ENCODE peak calls at places on chromosomes 6 and 20, in seven cellular contexts. Y, C, F, P, W, S and X are unnamed samples.

GRCh38 chr6:33985947-33986346 is 159.9 kb downstream of the GRM4 start:
- DNase-seq in W (peak), Y (no peak), C (no peak), P (no peak), F (no peak), S (no peak), X (no peak)

GRCh38 chr20:4726710-4727391 is 5.1 kb downstream of the PRND start:
- DNase-seq in Y (peak), F (no peak), C (no peak), P (peak), S (peak), W (no peak), X (peak)

GRCh38 chr20:62860924-62861691 is 514 bp downstream of the TCFL5 start:
- DNase-seq in C (peak), S (no peak), W (peak), F (peak), P (no peak), Y (no peak), X (peak)

GRCh38 chr6:3363296-3364025 is 93.4 kb downstream of the SLC22A23 start:
- DNase-seq in S (no peak), F (no peak), P (no peak), Y (no peak), W (no peak), C (no peak), X (no peak)

GRCh38 chr6:73694711-73695411 is 1.1 kb upstream of the CD109 start:
- DNase-seq in P (peak), Y (peak), F (no peak), C (no peak), S (no peak), W (no peak), X (peak)

GRCh38 chr6:2102316-2102883 is 143.0 kb downstream of the GMDS start:
- DNase-seq in W (no peak), S (no peak), F (no peak), P (no peak), Y (peak), C (no peak), X (no peak)

GRCh38 chr20:62644802-62645496 is 2.6 kb downstream of the SLCO4A1 start:
- DNase-seq in F (no peak), P (no peak), Y (no peak), S (no peak), W (no peak), C (no peak), X (no peak)

GRCh38 chr20:62449951-62450815 is 22.8 kb upstream of the RBBP8NL start:
- DNase-seq in C (no peak), S (no peak), P (no peak), W (no peak), Y (no peak), F (no peak), X (no peak)

GRCh38 chr6:12508553-12508952 is 208.0 kb upstream of the PHACTR1 start:
- DNase-seq in C (no peak), P (peak), F (no peak), S (no peak), Y (no peak), W (no peak), X (no peak)

GRCh38 chr6:117555882-117556498 is 46.3 kb downstream of the GOPC start:
- DNase-seq in W (no peak), Y (peak), F (peak), C (no peak), P (no peak), S (peak), X (peak)

GRCh38 chr6:160041608-160042007 is 72.7 kb downstream of the IGF2R start:
- DNase-seq in Y (peak), C (no peak), S (no peak), P (no peak), F (no peak), W (no peak), X (no peak)

GRCh38 chr6:150409576-150410066 is 40.8 kb downstream of the IYD start:
- DNase-seq in W (no peak), C (no peak), P (no peak), Y (no peak), F (no peak), S (no peak), X (no peak)

GRCh38 chr6:143840595-143840994 is 2.5 kb upstream of the LTV1 start:
- DNase-seq in P (no peak), C (no peak), Y (no peak), S (no peak), W (no peak), F (no peak), X (no peak)

GRCh38 chr6:139523986-139524385 is 149.5 kb upstream of the CITED2 start:
- DNase-seq in C (no peak), W (no peak), P (no peak), F (no peak), S (no peak), Y (no peak), X (no peak)

GRCh38 chr6:134757911-134758361 is 192.0 kb downstream of the ALDH8A1 start:
- DNase-seq in Y (no peak), W (no peak), C (no peak), S (no peak), P (peak), F (no peak), X (peak)

GRCh38 chr6:17938885-17939284 is 48.5 kb downstream of the KIF13A start:
- DNase-seq in P (no peak), Y (peak), C (no peak), W (no peak), S (no peak), F (no peak), X (peak)

GRCh38 chr6:87879144-87879861 is 168.3 kb upstream of the SPACA1 start:
- DNase-seq in C (no peak), W (no peak), Y (no peak), P (no peak), F (no peak), S (no peak), X (no peak)

GRCh38 chr6:65927141-65927540 is 220.1 kb upstream of the EYS start:
- DNase-seq in F (no peak), W (no peak), S (no peak), P (no peak), C (no peak), Y (no peak), X (no peak)

GRCh38 chr20:43658068-43658722 is 8.7 kb upstream of the MYBL2 start:
- DNase-seq in C (no peak), Y (peak), S (no peak), W (no peak), F (no peak), P (no peak), X (peak)

GRCh38 chr20:18004389-18005031 is 35.7 kb downstream of the MGME1 start:
- DNase-seq in F (no peak), C (no peak), W (no peak), S (peak), P (peak), Y (peak), X (peak)

GRCh38 chr6:155351273-155352129 is 37.2 kb upstream of the TFB1M start:
- DNase-seq in Y (no peak), P (no peak), S (no peak), W (no peak), C (no peak), F (no peak), X (no peak)
- H2BK5ac ChIP-seq in Y (no peak), P (no peak), S (no peak), W (no peak), C (no peak), F (no peak), X (no peak)

GRCh38 chr20:23664954-23665353 is 23.9 kb downstream of the CST4 start:
- DNase-seq in S (no peak), Y (no peak), W (no peak), P (no peak), C (no peak), F (no peak), X (no peak)

GRCh38 chr20:23666189-23666588 is 22.6 kb downstream of the CST4 start:
- DNase-seq in W (no peak), F (no peak), P (peak), C (no peak), S (no peak), Y (no peak), X (peak)

GRCh38 chr20:23668477-23668951 is 20.3 kb downstream of the CST4 start:
- DNase-seq in P (peak), S (peak), W (peak), C (peak), F (peak), Y (peak), X (peak)

GRCh38 chr20:23667666-23668065 is 21.2 kb downstream of the CST4 start:
- DNase-seq in Y (no peak), F (no peak), W (no peak), P (no peak), S (no peak), C (no peak), X (no peak)

DNA sequence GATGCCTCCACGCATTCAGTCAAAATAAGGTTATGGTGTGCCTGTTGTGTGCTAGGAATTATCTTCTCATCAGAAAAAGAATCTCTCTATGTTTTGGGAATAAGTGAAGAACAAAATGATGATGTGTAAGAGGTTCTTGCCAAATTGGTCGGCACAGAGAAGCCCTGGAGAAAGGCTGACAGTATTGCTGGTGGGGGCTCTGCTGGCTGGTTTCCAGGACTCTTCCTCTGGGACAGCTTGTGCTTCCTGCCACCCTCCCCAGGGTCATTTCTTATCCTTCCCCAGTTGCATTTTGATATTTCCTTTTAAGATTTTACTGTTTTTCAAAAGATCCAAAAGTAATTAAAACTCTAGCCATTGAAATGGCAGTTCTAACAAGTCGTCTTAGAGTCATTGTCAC is 22.1 kb downstream of the CST4 start:
- DNase-seq in F (no peak), P (no peak), W (no peak), S (no peak), C (no peak), Y (no peak), X (no peak)
- H3K4me2 ChIP-seq in F (no peak), P (no peak), W (no peak), S (no peak), C (no peak), Y (no peak), X (no peak)

DNA sequence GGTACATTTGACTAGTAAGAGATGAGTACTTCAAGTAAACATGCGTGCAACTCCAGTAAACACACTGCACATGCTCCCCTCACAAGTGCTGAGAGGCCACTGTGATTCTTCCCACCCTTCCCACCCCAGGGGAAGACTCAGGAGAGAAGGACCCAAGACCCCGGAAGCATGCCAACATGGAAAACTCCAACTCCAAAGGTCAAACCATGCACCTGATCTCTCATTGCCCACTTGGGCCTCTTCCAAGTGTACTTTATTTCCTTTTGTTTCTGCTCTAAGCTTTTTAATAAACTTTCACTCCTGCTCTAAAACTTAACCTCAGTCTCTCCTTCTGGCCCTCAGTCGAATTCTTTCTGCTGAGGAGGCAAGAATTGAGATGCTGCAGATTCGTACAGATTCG is 78.5 kb downstream of the CD83 start:
- DNase-seq in F (no peak), P (no peak), S (no peak), W (no peak), C (no peak), Y (no peak), X (no peak)
- H2BK5ac ChIP-seq in F (no peak), P (no peak), S (no peak), W (no peak), C (no peak), Y (no peak), X (no peak)

GRCh38 chr6:20404641-20405032 is 3.0 kb downstream of the E2F3 start:
- DNase-seq in C (peak), S (peak), Y (peak), F (no peak), W (peak), P (peak), X (peak)
- H3K4me2 ChIP-seq in C (peak), S (peak), Y (peak), F (peak), W (peak), P (peak), X (peak)